ENCODE peak calls at places on chromosome 6, in nine cellular contexts. T is stimulated activated CD4-positive, alpha-beta T cell treated with anti-CD3 and anti-CD28 coated beads, Interleukin-1b, Interleukin-23, amount 100 ng/mL, for 24 hours; C is activated T-helper 1 cell treated with Interleukin-2 at 50 U/mL for 16 hours; H is cardiac fibroblast; N is neural crest cell; S is activated B cell treated with CpG ODN at 0.5 μM for 24 hours; V is iris pigment epithelial cell; A is psoas muscle; U is activated naive CD4-positive, alpha-beta T cell. L is an unnamed sample.

GRCh38 chr6:2245954-2246863 is 804 bp upstream of the GMDS start:
- DNase-seq in A (peak), U (no peak), H (peak), V (peak), S (peak), N (no peak), T (peak), C (peak), L (no peak)

GRCh38 chr6:131733376-131734016 is 22.7 kb upstream of the CTAGE9 start:
- DNase-seq in V (peak), N (no peak), U (no peak), H (peak), T (no peak), C (no peak), S (no peak), A (no peak), L (no peak)

GRCh38 chr6:157050537-157051280 is 272.6 kb downstream of the TMEM242 start:
- DNase-seq in S (no peak), C (no peak), N (no peak), T (no peak), V (no peak), H (peak), A (no peak), U (no peak), L (no peak)

GRCh38 chr6:90078513-90079289 is 184.4 kb downstream of the GJA10 start:
- DNase-seq in U (peak), A (no peak), C (no peak), V (no peak), T (peak), N (no peak), S (no peak), H (no peak), L (no peak)

GRCh38 chr6:43823879-43824740 is 54.1 kb downstream of the VEGFA start:
- DNase-seq in U (no peak), N (no peak), T (no peak), A (no peak), V (no peak), H (no peak), C (no peak), S (no peak), L (no peak)

GRCh38 chr6:158707826-158708225 is 58.0 kb downstream of the SYTL3 start:
- DNase-seq in N (no peak), V (peak), S (no peak), U (no peak), A (no peak), H (no peak), C (no peak), T (no peak), L (no peak)

GRCh38 chr6:77650098-77650663 is 2.7 kb upstream of the MEI4 start:
- DNase-seq in S (no peak), U (no peak), C (no peak), T (peak), H (peak), V (no peak), N (peak), A (peak), L (peak)

GRCh38 chr6:170087946-170088348 is 202.9 kb downstream of the DLL1 start:
- DNase-seq in H (no peak), C (peak), U (no peak), A (no peak), V (no peak), N (no peak), T (peak), S (peak), L (no peak)

GRCh38 chr6:168626046-168626445 is 185.1 kb downstream of the SMOC2 start:
- DNase-seq in N (no peak), C (no peak), T (no peak), U (no peak), S (no peak), A (no peak), V (no peak), H (no peak), L (no peak)

GRCh38 chr6:66699385-66699784 is 992.4 kb upstream of the EYS start:
- DNase-seq in U (no peak), V (no peak), C (no peak), S (no peak), H (no peak), N (no peak), T (no peak), A (no peak), L (no peak)

GRCh38 chr6:166614589-166614988 is 12.5 kb downstream of the RPS6KA2 start:
- DNase-seq in N (no peak), S (no peak), V (no peak), T (no peak), A (no peak), U (no peak), H (no peak), C (no peak), L (no peak)

GRCh38 chr6:130282234-130282995 is 59.7 kb upstream of the SAMD3 start:
- DNase-seq in C (no peak), H (peak), T (no peak), U (no peak), A (no peak), V (peak), S (no peak), N (no peak), L (no peak)

GRCh38 chr6:108312604-108313003 is 17.8 kb downstream of the AFG1L start:
- DNase-seq in A (no peak), N (no peak), S (no peak), V (no peak), T (no peak), U (no peak), H (no peak), C (no peak), L (no peak)

GRCh38 chr6:24227556-24227955 is 101.5 kb downstream of the NRSN1 start:
- DNase-seq in U (no peak), A (no peak), C (no peak), T (no peak), S (no peak), H (no peak), N (no peak), V (no peak), L (no peak)

GRCh38 chr6:13989424-13990144 is 64.8 kb downstream of the RNF182 start:
- DNase-seq in H (no peak), V (peak), S (no peak), U (no peak), C (no peak), N (no peak), T (no peak), A (no peak), L (no peak)

GRCh38 chr6:110178626-110179405 is 654 bp downstream of the WASF1 start:
- DNase-seq in U (peak), N (peak), T (peak), A (peak), H (peak), S (peak), V (peak), C (peak), L (peak)

GRCh38 chr6:23013776-23014175 is 444.4 kb downstream of the HDGFL1 start:
- DNase-seq in U (no peak), S (no peak), C (no peak), V (peak), N (no peak), T (no peak), H (no peak), A (no peak), L (no peak)

L was measured in iPS DF 19.7.